ENCODE peak calls at places on chromosomes 6 and 20, in seven cellular contexts. U is sigmoid colon, P is AG04449, A is breast epithelium, T is neural crest cell, C is astrocyte of the spinal cord, W is pancreas. Q is an unnamed sample.
A peak's percentile ranks its signal among the peaks of the same experiment; 100 is the strongest.

GRCh38 chr6:17950095-17950494 is 37.3 kb downstream of the KIF13A start:
- DNase-seq in A (no peak), U (no peak), C (no peak), W (no peak), T (no peak), P (no peak), Q (no peak)

GRCh38 chr6:44041461-44042260 is 85.6 kb downstream of the MRPL14 start:
- DNase-seq in T (no peak), W (no peak), U (peak; percentile 77), P (peak; percentile 99), C (peak; percentile 98), A (peak; percentile 76), Q (peak; percentile 58)

GRCh38 chr20:24421071-24421470 is 48.4 kb upstream of the SYNDIG1 start:
- DNase-seq in P (no peak), W (no peak), A (no peak), C (no peak), U (no peak), T (no peak), Q (no peak)

GRCh38 chr6:39200498-39201020 is 28.7 kb downstream of the KCNK5 start:
- DNase-seq in U (no peak), A (no peak), C (no peak), T (no peak), W (no peak), P (no peak), Q (no peak)

GRCh38 chr6:30200551-30201281 is 12.5 kb downstream of the TRIM26 start:
- DNase-seq in P (no peak), C (no peak), A (no peak), T (no peak), U (no peak), W (no peak), Q (no peak)

GRCh38 chr6:77822265-77822664 is 169.4 kb downstream of the MEI4 start:
- DNase-seq in T (no peak), A (no peak), C (no peak), P (no peak), W (no peak), U (no peak), Q (no peak)

GRCh38 chr20:58125726-58126125 is 102.7 kb downstream of the ANKRD60 start:
- DNase-seq in C (no peak), U (no peak), A (no peak), W (no peak), T (no peak), P (no peak), Q (no peak)

GRCh38 chr20:6660441-6660840 is 107.0 kb upstream of the BMP2 start:
- DNase-seq in C (no peak), A (no peak), T (no peak), W (no peak), P (no peak), U (no peak), Q (no peak)

GRCh38 chr6:40897390-40898003 is 141.5 kb downstream of the UNC5CL start:
- DNase-seq in P (no peak), W (no peak), T (no peak), C (no peak), A (no peak), U (no peak), Q (no peak)

GRCh38 chr20:23867152-23867776 is 12.3 kb downstream of the CST5 start:
- DNase-seq in W (no peak), T (no peak), U (no peak), P (no peak), C (no peak), A (no peak), Q (no peak)

GRCh38 chr20:53939554-53940355 is 130.6 kb downstream of the BCAS1 start:
- DNase-seq in U (peak; percentile 95), C (peak; percentile 94), P (peak; percentile 72), W (peak; percentile 75), T (peak; percentile 76), A (peak; percentile 93), Q (no peak)

GRCh38 chr20:33684533-33685327 is 1.5 kb downstream of the E2F1 start:
- DNase-seq in A (no peak), C (no peak), P (no peak), U (no peak), T (no peak), W (no peak), Q (no peak)

GRCh38 chr6:18241208-18241836 is 23.0 kb downstream of the DEK start:
- DNase-seq in P (no peak), A (no peak), W (no peak), U (no peak), C (peak; percentile 40), T (no peak), Q (no peak)

GRCh38 chr6:148146717-148147116 is 195.9 kb upstream of the SASH1 start:
- DNase-seq in P (no peak), W (no peak), A (no peak), U (no peak), C (peak; percentile 18), T (no peak), Q (no peak)

GRCh38 chr6:158665332-158665731 is 15.5 kb downstream of the SYTL3 start:
- DNase-seq in T (no peak), P (no peak), A (no peak), U (no peak), W (no peak), C (no peak), Q (no peak)

GRCh38 chr6:157527471-157527907 is 146.5 kb downstream of the ZDHHC14 start:
- DNase-seq in C (peak; percentile 35), A (no peak), P (no peak), T (no peak), U (no peak), W (no peak), Q (no peak)

GRCh38 chr20:63191400-63191799 is 24.5 kb downstream of the YTHDF1 start:
- DNase-seq in T (no peak), W (peak; percentile 27), A (peak; percentile 56), U (no peak), C (no peak), P (no peak), Q (no peak)

GRCh38 chr6:7341271-7341670 is 28.3 kb upstream of the SSR1 start:
- DNase-seq in T (no peak), W (no peak), A (no peak), P (no peak), U (no peak), C (no peak), Q (no peak)

GRCh38 chr6:7338031-7338430 is 25.0 kb upstream of the SSR1 start:
- DNase-seq in A (no peak), U (no peak), W (no peak), C (no peak), T (no peak), P (no peak), Q (no peak)

GRCh38 chr6:7341989-7342742 is 29.2 kb upstream of the SSR1 start:
- DNase-seq in U (no peak), T (no peak), A (no peak), C (no peak), P (no peak), W (no peak), Q (no peak)

DNA sequence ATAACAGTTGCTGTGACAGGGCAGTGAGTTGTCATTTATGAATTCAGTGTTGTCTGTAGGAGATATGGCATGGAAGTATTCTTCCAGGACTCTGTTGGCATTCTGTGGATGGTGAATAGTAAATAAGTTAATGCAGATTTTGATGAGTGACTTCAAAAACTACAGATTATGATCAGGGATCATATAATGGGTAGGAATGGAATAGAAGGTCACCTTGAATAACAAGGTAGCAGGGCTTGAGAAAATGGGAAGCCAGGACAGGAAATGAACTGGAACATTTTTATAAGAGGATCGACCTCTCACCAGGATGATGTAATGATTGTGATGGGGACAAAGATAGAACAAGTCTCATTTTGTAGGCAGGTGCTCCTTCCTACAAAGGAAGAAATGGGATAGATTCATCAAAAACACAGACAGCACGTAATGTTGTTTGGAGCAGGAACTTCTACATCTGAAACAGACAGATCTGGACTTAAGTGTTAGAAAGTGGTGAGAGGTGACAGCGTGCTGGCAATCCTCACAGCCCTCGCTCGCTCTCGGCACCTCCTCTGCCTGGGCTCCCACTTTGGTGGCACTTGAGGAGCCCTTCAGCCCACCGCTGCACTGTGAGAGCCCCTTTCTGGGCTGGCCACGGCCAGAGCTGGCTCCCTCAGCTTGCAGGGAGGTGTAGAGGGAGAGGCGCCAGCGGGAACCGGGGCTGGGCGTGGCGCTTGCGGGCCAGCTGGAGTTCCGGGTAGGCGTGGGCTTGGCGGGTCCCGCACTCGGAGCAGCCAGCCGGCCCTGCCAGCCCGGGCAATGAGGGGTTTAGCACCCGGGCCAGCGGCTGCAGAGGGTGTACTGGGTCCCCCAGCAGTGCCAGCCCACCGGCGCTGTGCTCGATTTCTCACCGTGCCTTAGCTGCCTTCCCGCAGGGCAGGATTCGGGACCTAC is 30.8 kb upstream of the SSR1 start:
- DNase-seq in W (no peak), U (no peak), T (no peak), P (no peak), A (no peak), C (no peak), Q (no peak)
- TF ChIP-seq CTCF in W (no peak), U (no peak), T (no peak), P (no peak), A (no peak), C (no peak), Q (no peak)

GRCh38 chr6:3868544-3868943 is 19.4 kb downstream of the FAM50B start:
- DNase-seq in W (no peak), P (no peak), T (no peak), U (no peak), A (no peak), C (peak; percentile 69), Q (no peak)
- TF ChIP-seq CTCF in W (no peak), P (no peak), T (no peak), U (no peak), A (no peak), C (no peak), Q (peak; percentile 41)

DNA sequence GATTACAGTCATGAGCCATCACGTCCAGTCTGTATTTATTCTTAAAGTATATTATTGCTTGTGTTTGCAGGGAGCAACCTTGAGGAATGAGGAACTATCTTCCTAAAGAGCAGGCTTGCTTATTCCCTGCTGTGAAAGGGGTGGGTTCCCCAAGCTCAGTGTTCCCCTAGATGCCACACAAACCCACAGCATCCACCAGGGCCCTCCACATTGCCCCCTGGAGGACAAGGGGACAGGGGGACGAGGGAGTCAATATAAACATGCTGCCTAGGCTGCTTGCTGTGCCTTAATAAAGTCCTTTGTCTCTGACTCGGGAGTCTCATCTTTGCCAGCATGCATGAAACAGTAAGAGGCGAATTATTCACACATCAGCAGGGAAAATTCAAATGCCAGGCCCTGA is 8.0 kb upstream of the IDH3B start:
- DNase-seq in C (no peak), A (no peak), W (no peak), T (no peak), P (no peak), U (peak; percentile 17), Q (no peak)
- TF ChIP-seq CTCF in C (peak; percentile 32), A (no peak), W (no peak), T (no peak), P (peak; percentile 3), U (no peak), Q (peak; percentile 16)

DNA sequence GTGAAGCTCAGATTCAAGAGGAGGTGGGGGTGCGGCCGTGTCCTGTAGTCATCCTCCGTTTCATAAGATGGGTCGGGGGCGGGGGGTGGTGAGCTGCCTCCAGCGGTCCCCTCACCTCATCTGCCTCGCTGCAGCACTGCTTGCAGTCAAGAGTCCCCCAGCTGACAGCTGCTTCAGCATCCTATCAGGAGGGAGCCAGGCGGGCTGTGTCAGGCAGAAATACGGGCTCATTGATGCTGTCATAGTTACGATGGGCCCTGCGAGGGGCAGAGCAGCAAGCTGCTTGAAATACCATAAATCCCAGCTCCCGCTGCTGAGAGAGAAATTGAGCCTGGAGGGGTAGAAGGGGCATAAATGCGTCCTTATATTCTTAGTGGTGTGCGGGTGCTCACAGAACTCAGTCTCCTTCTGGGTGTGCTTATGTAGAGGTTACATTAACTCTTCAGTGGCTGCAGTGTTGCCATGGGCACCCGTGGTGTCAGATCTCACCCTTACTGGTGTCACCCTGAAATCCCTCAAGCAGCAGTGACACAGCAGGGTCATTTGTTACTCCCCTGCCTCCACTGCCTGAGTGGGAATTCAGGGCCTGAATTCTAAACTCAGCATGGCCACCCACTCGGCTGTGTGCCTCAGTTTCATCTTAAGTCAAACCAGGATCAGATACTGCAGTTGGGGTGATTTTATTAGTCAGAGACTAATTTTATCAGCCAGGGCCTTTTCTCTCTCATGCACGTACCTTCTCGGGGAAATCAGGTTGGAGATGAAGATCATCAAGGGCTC is 21.8 kb downstream of the CCDC167 start:
- DNase-seq in U (no peak), A (no peak), W (no peak), C (no peak), P (no peak), T (no peak), Q (no peak)
- TF ChIP-seq CTCF in U (no peak), A (no peak), W (no peak), C (no peak), P (no peak), T (no peak), Q (no peak)